ENCODE peak calls at places on chromosome 13, in five cellular contexts. Y is left lung; F is cardiac muscle cell; M is CD8-positive, alpha-beta memory T cell; W is MM.1S. O is an unnamed sample.

GRCh38 chr13:30395192-30396158 is 26.8 kb upstream of the UBE2L5 start:
- DNase-seq in F (peak; percentile 28), M (peak; percentile 85), W (peak; percentile 78), Y (peak; percentile 97), O (peak; percentile 90)

GRCh38 chr13:93775507-93776108 is 549.0 kb downstream of the GPC6 start:
- DNase-seq in M (no peak), W (no peak), F (no peak), Y (no peak), O (no peak)

GRCh38 chr13:97843201-97843600 is 110.3 kb upstream of the IPO5 start:
- DNase-seq in W (no peak), F (no peak), Y (no peak), M (no peak), O (no peak)

GRCh38 chr13:62643799-62644484 is 1228.3 kb upstream of the PCDH20 start:
- DNase-seq in Y (no peak), W (no peak), M (no peak), F (no peak), O (no peak)

GRCh38 chr13:22121340-22121739 is 450.5 kb downstream of the FGF9 start:
- DNase-seq in W (no peak), M (no peak), F (no peak), Y (no peak), O (no peak)

GRCh38 chr13:40667622-40667978 is 1.2 kb upstream of the FOXO1 start:
- DNase-seq in W (no peak), Y (no peak), F (no peak), M (peak; percentile 55), O (no peak)

GRCh38 chr13:48397744-48398143 is 15.2 kb downstream of the LPAR6 start:
- DNase-seq in F (no peak), W (no peak), Y (no peak), M (no peak), O (no peak)

GRCh38 chr13:21528616-21529015 is 69.5 kb upstream of the ZDHHC20 start:
- DNase-seq in W (no peak), Y (no peak), M (no peak), F (no peak), O (no peak)

GRCh38 chr13:79901336-79901735 is 420.4 kb downstream of the NDFIP2 start:
- DNase-seq in F (no peak), Y (peak; percentile 10), W (no peak), M (no peak), O (no peak)

GRCh38 chr13:33307820-33308219 is 22.3 kb upstream of the STARD13 start:
- DNase-seq in W (no peak), Y (no peak), M (no peak), F (no peak), O (no peak)

GRCh38 chr13:112066624-112067004 is 335 bp upstream of the SOX1 start:
- DNase-seq in Y (peak; percentile 77), W (no peak), M (no peak), F (peak; percentile 80), O (peak; percentile 12)

GRCh38 chr13:76634431-76635191 is 251.6 kb downstream of the KCTD12 start:
- DNase-seq in W (no peak), Y (no peak), M (no peak), F (peak; percentile 17), O (no peak)

GRCh38 chr13:42497798-42498197 is 76.2 kb upstream of the TNFSF11 start:
- DNase-seq in M (no peak), Y (no peak), F (no peak), W (no peak), O (no peak)

GRCh38 chr13:76380436-76381065 is 505.7 kb downstream of the KCTD12 start:
- DNase-seq in Y (no peak), F (no peak), M (no peak), W (no peak), O (peak; percentile 22)

GRCh38 chr13:30690282-30691188 is 44.8 kb upstream of the ALOX5AP start:
- DNase-seq in Y (peak; percentile 84), M (no peak), W (peak; percentile 72), F (no peak), O (no peak)

GRCh38 chr13:72221276-72221962 is 354.4 kb upstream of the DACH1 start:
- DNase-seq in Y (peak; percentile 75), M (no peak), W (peak; percentile 7), F (peak; percentile 22), O (peak; percentile 73)

GRCh38 chr13:86906458-86906857 is 764.7 kb upstream of the SLITRK5 start:
- DNase-seq in W (no peak), F (no peak), Y (no peak), M (no peak), O (no peak)

GRCh38 chr13:87356314-87356713 is 314.9 kb upstream of the SLITRK5 start:
- DNase-seq in F (no peak), M (no peak), W (no peak), Y (no peak), O (no peak)

GRCh38 chr13:84917252-84917878 is 881.9 kb downstream of the SLITRK6 start:
- DNase-seq in M (no peak), W (peak; percentile 62), Y (no peak), F (peak; percentile 10), O (no peak)

GRCh38 chr13:106573279-106573831 is 5.4 kb upstream of the ARGLU1 start:
- DNase-seq in W (no peak), M (no peak), F (no peak), Y (no peak), O (no peak)

GRCh38 chr13:32228330-32229041 is 86.7 kb downstream of the ZAR1L start:
- DNase-seq in F (no peak), W (no peak), M (no peak), Y (no peak), O (no peak)

GRCh38 chr13:110420626-110421025 is 113.5 kb downstream of the COL4A2 start:
- DNase-seq in F (no peak), Y (no peak), W (no peak), M (no peak), O (no peak)

GRCh38 chr13:67943116-67943515 is 713.0 kb upstream of the PCDH9 start:
- DNase-seq in M (no peak), Y (no peak), W (no peak), F (no peak), O (no peak)

DNA sequence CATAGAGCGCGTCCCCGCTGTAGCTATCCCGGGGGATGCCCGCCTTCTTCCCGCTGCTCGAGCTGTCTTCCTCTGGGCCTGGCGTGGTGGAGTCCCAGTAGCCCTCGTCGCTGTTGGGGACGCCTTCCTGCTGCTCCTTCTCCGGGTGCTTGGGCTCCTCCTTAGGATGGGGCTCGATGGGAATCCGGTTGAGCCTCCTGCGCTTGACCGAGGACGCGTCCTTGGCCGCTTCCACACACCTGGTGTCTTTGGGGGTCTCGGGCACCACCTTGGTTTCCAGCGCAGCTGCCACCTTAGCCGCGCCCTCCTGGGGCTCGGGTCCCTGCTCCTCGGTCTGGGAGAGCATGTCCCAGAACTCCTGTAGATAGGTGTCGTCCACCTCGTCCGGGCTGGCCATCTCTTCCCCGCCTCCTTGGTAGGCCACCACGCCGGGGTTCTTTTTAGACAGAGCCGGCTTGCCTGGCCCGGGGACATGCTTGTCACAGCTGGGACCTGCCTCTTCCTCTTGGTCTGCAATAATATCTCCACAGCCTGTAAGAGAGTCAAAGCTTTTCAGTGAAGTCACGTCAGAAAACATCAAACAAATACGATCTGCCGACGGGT is 2.0 kb downstream of the AMER2 start:
- DNase-seq in M (no peak), W (no peak), F (no peak), Y (peak; percentile 72), O (no peak)
- H3K27me3 ChIP-seq in M (peaks cover 10% of the 10 kb centered on the region), W (peaks cover 8% of the 10 kb centered on the region), F (peaks cover 74% of the 10 kb centered on the region), Y (peaks cover 92% of the 10 kb centered on the region), O (no peaks in the 10 kb centered on the region)

GRCh38 chr13:113318956-113319355 is 21.9 kb downstream of the LAMP1 start:
- DNase-seq in W (no peak), M (no peak), F (no peak), Y (peak; percentile 69), O (no peak)
- H3K36me3 ChIP-seq in W (no peaks in the 10 kb centered on the region), M (peaks cover 36% of the 10 kb centered on the region), F (peaks cover 26% of the 10 kb centered on the region), Y (no peaks in the 10 kb centered on the region), O (peaks cover 37% of the 10 kb centered on the region)

GRCh38 chr13:34345601-34345939 is 527.6 kb downstream of the RFC3 start:
- DNase-seq in M (no peak), Y (no peak), F (no peak), W (no peak), O (no peak)

GRCh38 chr13:34346626-34347025 is 528.7 kb downstream of the RFC3 start:
- DNase-seq in F (no peak), M (no peak), Y (no peak), W (no peak), O (no peak)

GRCh38 chr13:34340534-34340933 is 522.6 kb downstream of the RFC3 start:
- DNase-seq in W (no peak), M (no peak), Y (no peak), F (no peak), O (no peak)

GRCh38 chr13:34344761-34345600 is 527.0 kb downstream of the RFC3 start:
- DNase-seq in M (no peak), F (no peak), Y (no peak), W (no peak), O (peak; percentile 81)

DNA sequence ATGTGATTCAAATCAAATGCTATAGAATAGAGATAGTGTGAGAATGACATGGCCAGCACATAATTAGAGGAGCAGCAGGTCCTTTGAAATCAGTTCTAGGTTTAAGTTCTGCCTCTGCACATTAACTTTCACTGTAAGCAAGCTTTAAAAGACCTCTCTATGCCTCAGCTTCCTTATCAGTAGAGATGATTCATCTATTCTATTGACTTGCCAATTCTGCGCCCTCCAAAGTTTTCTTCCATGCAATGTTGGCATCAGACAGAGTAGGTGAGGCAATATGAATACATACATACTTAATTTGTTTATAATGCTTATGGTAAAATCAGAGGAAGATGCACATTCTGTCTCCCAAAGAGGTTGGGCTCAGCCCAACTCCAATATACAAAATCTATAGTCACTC is 525.5 kb downstream of the RFC3 start:
- DNase-seq in Y (no peak), M (no peak), W (no peak), F (no peak), O (no peak)
- H3K4me1 ChIP-seq in Y (no peaks in the 10 kb centered on the region), M (no peaks in the 10 kb centered on the region), W (no peaks in the 10 kb centered on the region), F (no peaks in the 10 kb centered on the region), O (peaks cover 17% of the 10 kb centered on the region)

DNA sequence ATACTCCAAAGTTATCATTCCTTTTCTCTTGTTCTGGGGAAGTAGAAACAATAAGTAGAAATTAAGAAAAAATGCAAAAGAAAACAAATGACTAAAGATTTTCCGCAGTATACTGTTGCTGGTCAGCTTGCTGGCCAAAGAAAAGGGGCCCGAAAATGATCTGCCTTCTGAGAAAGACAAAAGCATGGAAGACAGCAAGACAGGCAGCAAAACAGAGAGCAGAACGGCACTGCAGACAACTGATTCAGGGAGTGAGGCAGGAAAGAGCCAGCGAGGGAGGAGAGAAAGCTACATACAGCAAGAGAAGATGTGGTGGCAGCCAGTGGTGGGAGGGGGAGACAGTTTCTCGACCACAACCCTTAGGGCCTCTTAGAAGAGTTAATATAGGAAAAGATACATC is 5.3 kb upstream of the DOCK9 start:
- DNase-seq in W (no peak), F (no peak), Y (no peak), M (no peak), O (no peak)
- H3K27me3 ChIP-seq in W (no peaks in the 10 kb centered on the region), F (no peaks in the 10 kb centered on the region), Y (no peaks in the 10 kb centered on the region), M (no peaks in the 10 kb centered on the region), O (no peaks in the 10 kb centered on the region)

GRCh38 chr13:114065141-114065925 is 67.1 kb downstream of the RASA3 start:
- DNase-seq in M (peak; percentile 82), W (peak; percentile 68), Y (peak; percentile 95), F (peak; percentile 48), O (peak; percentile 33)
- H3K36me3 ChIP-seq in M (peaks cover 7% of the 10 kb centered on the region), W (peaks cover 2% of the 10 kb centered on the region), Y (no peaks in the 10 kb centered on the region), F (no peaks in the 10 kb centered on the region), O (no peaks in the 10 kb centered on the region)

GRCh38 chr13:65032825-65033224 is 2197.3 kb downstream of the PCDH9 start:
- DNase-seq in W (no peak), Y (no peak), M (no peak), F (no peak), O (no peak)

GRCh38 chr13:65026505-65026904 is 2203.6 kb downstream of the PCDH9 start:
- DNase-seq in F (no peak), M (no peak), W (no peak), Y (no peak), O (no peak)

GRCh38 chr13:65028101-65028500 is 2202.0 kb downstream of the PCDH9 start:
- DNase-seq in F (no peak), Y (no peak), M (no peak), W (no peak), O (no peak)
- H3K4me1 ChIP-seq in F (no peaks in the 10 kb centered on the region), Y (no peaks in the 10 kb centered on the region), M (no peaks in the 10 kb centered on the region), W (no peaks in the 10 kb centered on the region), O (no peaks in the 10 kb centered on the region)